ENCODE peak calls at places on chromosomes 1 and 21, in four cellular contexts. K is esophagus muscularis mucosa, F is endothelial cell of umbilical vein, W is sigmoid colon. P is an unnamed sample.
A peak's percentile ranks its signal among the peaks of the same experiment; 100 is the strongest.

GRCh38 chr1:174968750-174969244 is 30.9 kb upstream of the CACYBP start:
- DNase-seq in F (peak; percentile 85), W (no peak), K (no peak), P (no peak)

GRCh38 chr21:24272527-24272938 is 1334.7 kb downstream of the MRPL39 start:
- DNase-seq in K (no peak), W (no peak), F (no peak), P (no peak)

GRCh38 chr1:184156521-184157395 is 105.2 kb downstream of the TSEN15 start:
- DNase-seq in W (no peak), K (peak; percentile 42), F (no peak), P (no peak)

GRCh38 chr1:111990026-111990877 is 784 bp upstream of the KCND3 start:
- DNase-seq in K (no peak), W (no peak), F (no peak), P (no peak)

GRCh38 chr1:221778125-221778524 is 36.2 kb upstream of the DUSP10 start:
- DNase-seq in F (no peak), W (no peak), K (no peak), P (no peak)

GRCh38 chr1:111624382-111624781 is 4.8 kb downstream of the RAP1A start:
- DNase-seq in K (no peak), F (no peak), W (no peak), P (no peak)

GRCh38 chr1:173190101-173190895 is 16.8 kb downstream of the TNFSF4 start:
- DNase-seq in K (no peak), F (peak; percentile 99), W (peak; percentile 91), P (no peak)

GRCh38 chr1:115430717-115431116 is 92.7 kb upstream of the NGF start:
- DNase-seq in K (peak; percentile 34), F (peak; percentile 6), W (no peak), P (no peak)

GRCh38 chr1:147892731-147893214 is 9.8 kb upstream of the GJA8 start:
- DNase-seq in K (peak; percentile 39), F (peak; percentile 59), W (no peak), P (no peak)

DNA sequence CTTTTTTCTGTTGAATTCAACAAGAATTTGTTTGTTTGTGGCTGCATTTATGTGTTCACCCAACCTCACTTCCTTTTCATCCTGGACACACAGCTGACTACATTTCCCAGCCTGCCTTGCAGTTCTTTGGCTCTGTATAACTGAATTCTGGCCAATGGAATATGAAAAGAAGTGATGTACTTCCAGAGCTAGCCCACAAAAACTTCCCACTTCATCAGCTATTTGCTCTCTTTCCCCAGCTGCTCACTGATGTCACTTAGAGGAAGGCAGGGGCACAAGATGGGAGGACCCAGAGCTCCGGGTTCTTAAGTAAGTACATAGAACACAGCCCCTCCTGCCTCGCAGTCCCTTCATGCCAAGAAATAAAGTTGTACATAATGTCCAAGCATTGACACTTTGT is 235.0 kb upstream of the FGGY start:
- DNase-seq in K (peak; percentile 95), W (peak; percentile 90), F (peak; percentile 94), P (peak; percentile 93)
- H3K4me3 ChIP-seq in K (peak overlapping the region; percentile 33), W (no peak overlapping the region), F (peak overlapping the region; percentile 62), P (peak overlapping the region; percentile 34)

GRCh38 chr21:38920631-38921398 is 115.1 kb downstream of the ETS2 start:
- DNase-seq in K (no peak), W (peak; percentile 61), F (no peak), P (no peak)
- TF ChIP-seq POLR2AphosphoS5 in K (peak; percentile 11), W (peak; percentile 41), F (no peak), P (peak; percentile 94)

DNA sequence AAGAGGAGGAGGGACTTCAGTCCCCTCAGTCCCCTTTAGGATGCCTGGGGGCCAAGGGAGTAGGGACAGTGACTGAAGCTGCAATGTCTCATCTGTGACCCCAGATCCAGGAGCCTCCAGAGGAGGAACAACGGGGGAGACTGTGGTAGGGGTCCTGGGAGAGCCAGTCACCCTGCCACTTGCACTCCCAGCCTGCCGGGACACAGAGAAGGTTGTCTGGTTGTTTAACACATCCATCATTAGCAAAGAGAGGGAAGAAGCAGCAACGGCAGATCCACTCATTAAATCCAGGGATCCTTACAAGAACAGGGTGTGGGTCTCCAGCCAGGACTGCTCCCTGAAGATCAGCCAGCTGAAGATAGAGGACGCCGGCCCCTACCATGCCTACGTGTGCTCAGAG is 18.3 kb downstream of the LY9 start:
- DNase-seq in W (no peak), K (peak; percentile 62), F (no peak), P (no peak)
- H3K27me3 ChIP-seq in W (no peaks in the 10 kb centered on the region), K (peaks cover 23% of the 10 kb centered on the region), F (no peaks in the 10 kb centered on the region), P (no peaks in the 10 kb centered on the region)

GRCh38 chr1:198598796-198599321 is 40.0 kb upstream of the PTPRC start:
- DNase-seq in W (no peak), K (no peak), F (no peak), P (no peak)
- H3K4me3 ChIP-seq in W (no peak overlapping the region), K (no peak overlapping the region), F (no peak overlapping the region), P (no peak overlapping the region)

GRCh38 chr1:198157241-198157846 is 546 bp downstream of the NEK7 start:
- DNase-seq in F (peak; percentile 93), W (peak; percentile 94), K (peak; percentile 95), P (peak; percentile 97)
- TF ChIP-seq POLR2AphosphoS5 in F (no peak), W (peak; percentile 72), K (peak; percentile 79), P (peak; percentile 86)

GRCh38 chr1:37442139-37442538 is 32.2 kb upstream of the ZC3H12A start:
- DNase-seq in K (no peak), W (no peak), F (no peak), P (no peak)
- H3K27me3 ChIP-seq in K (peaks cover 65% of the 10 kb centered on the region), W (no peaks in the 10 kb centered on the region), F (peaks cover 7% of the 10 kb centered on the region), P (no peaks in the 10 kb centered on the region)

GRCh38 chr1:20184997-20185833 is 681 bp upstream of the UBXN10 start:
- DNase-seq in K (no peak), W (no peak), F (no peak), P (no peak)
- H3K4me3 ChIP-seq in K (peak overlapping the region; percentile 63), W (peak overlapping the region; percentile 61), F (no peak overlapping the region), P (no peak overlapping the region)

DNA sequence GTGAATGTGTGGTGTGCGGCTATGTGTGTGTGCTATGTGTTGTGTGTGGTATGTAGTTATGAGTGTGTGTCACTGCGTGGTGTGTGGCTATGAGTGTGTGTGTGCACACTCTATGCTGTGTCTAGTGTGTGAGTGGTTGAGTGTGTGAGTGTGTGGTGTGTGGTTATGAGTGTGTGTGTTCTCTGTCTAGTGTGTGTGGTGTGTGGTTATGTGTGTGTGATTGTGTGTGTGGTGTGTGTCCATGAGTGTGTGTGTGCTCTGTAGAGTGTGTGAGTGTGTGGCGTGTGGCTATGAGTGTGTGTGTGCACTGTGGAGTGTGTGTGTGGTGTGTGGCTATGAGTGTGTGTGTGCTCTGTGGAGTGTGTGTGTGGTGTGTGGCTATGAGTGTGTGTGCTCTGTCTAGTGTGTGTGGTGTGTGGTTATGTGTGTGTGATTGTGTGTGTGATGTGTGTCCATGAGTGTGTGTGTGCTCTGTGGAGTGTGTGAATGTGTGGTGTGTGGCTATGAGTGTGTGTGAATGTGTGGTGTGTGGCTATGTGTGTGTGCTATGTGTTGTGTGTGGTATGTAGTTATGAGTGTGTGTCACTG is 2.3 kb upstream of the FCMR start:
- DNase-seq in F (peak; percentile 15), W (no peak), K (no peak), P (no peak)
- TF ChIP-seq POLR2AphosphoS5 in F (no peak), W (no peak), K (no peak), P (no peak)